ENCODE peak calls at places on chromosomes 6 and 20, in five cellular contexts. One of them, this sample, is unnamed.

GRCh38 chr6:20483902-20484497 is 50.3 kb upstream of the CDKAL1 start:
- DNase-seq in naive thymus-derived CD8-positive, alpha-beta T cell: no peak
- DNase-seq in HL-60: peak; percentile 75
- DNase-seq in AG09309: no peak
- DNase-seq in C1 segment of cervical spinal cord: no peak
- DNase-seq in this sample: no peak

GRCh38 chr6:136378888-136379287 is 89.2 kb upstream of the BCLAF1 start:
- DNase-seq in naive thymus-derived CD8-positive, alpha-beta T cell: no peak
- DNase-seq in HL-60: no peak
- DNase-seq in AG09309: no peak
- DNase-seq in C1 segment of cervical spinal cord: no peak
- DNase-seq in this sample: no peak

GRCh38 chr6:52610745-52611355 is 34.0 kb upstream of the TRAM2 start:
- DNase-seq in naive thymus-derived CD8-positive, alpha-beta T cell: no peak
- DNase-seq in HL-60: no peak
- DNase-seq in AG09309: no peak
- DNase-seq in C1 segment of cervical spinal cord: no peak
- DNase-seq in this sample: no peak

GRCh38 chr6:169453221-169453620 is 199.6 kb upstream of the THBS2 start:
- DNase-seq in naive thymus-derived CD8-positive, alpha-beta T cell: no peak
- DNase-seq in HL-60: no peak
- DNase-seq in AG09309: no peak
- DNase-seq in C1 segment of cervical spinal cord: no peak
- DNase-seq in this sample: no peak

GRCh38 chr20:23180451-23180921 is 94.4 kb upstream of the CD93 start:
- DNase-seq in naive thymus-derived CD8-positive, alpha-beta T cell: no peak
- DNase-seq in HL-60: no peak
- DNase-seq in AG09309: no peak
- DNase-seq in C1 segment of cervical spinal cord: no peak
- DNase-seq in this sample: no peak

GRCh38 chr20:11411765-11412164 is 505.9 kb upstream of the BTBD3 start:
- DNase-seq in naive thymus-derived CD8-positive, alpha-beta T cell: no peak
- DNase-seq in HL-60: no peak
- DNase-seq in AG09309: no peak
- DNase-seq in C1 segment of cervical spinal cord: no peak
- DNase-seq in this sample: no peak

GRCh38 chr20:47887477-47888080 is 102.3 kb upstream of the SULF2 start:
- DNase-seq in naive thymus-derived CD8-positive, alpha-beta T cell: no peak
- DNase-seq in HL-60: no peak
- DNase-seq in AG09309: no peak
- DNase-seq in C1 segment of cervical spinal cord: no peak
- DNase-seq in this sample: no peak

GRCh38 chr20:37437676-37438075 is 83.4 kb upstream of the NNAT start:
- DNase-seq in naive thymus-derived CD8-positive, alpha-beta T cell: no peak
- DNase-seq in HL-60: no peak
- DNase-seq in AG09309: no peak
- DNase-seq in C1 segment of cervical spinal cord: no peak
- DNase-seq in this sample: no peak

GRCh38 chr6:144317736-144318135 is 32.6 kb downstream of the UTRN start:
- DNase-seq in naive thymus-derived CD8-positive, alpha-beta T cell: no peak
- DNase-seq in HL-60: no peak
- DNase-seq in AG09309: no peak
- DNase-seq in C1 segment of cervical spinal cord: no peak
- DNase-seq in this sample: no peak

GRCh38 chr20:40009542-40009941 is 679.5 kb downstream of the MAFB start:
- DNase-seq in naive thymus-derived CD8-positive, alpha-beta T cell: no peak
- DNase-seq in HL-60: no peak
- DNase-seq in AG09309: no peak
- DNase-seq in C1 segment of cervical spinal cord: no peak
- DNase-seq in this sample: no peak

GRCh38 chr6:153564803-153565202 is 433.7 kb upstream of the RGS17 start:
- DNase-seq in naive thymus-derived CD8-positive, alpha-beta T cell: no peak
- DNase-seq in HL-60: no peak
- DNase-seq in AG09309: no peak
- DNase-seq in C1 segment of cervical spinal cord: no peak
- DNase-seq in this sample: no peak

GRCh38 chr20:20395856-20396600 is 28.1 kb downstream of the INSM1 start:
- DNase-seq in naive thymus-derived CD8-positive, alpha-beta T cell: no peak
- DNase-seq in HL-60: no peak
- DNase-seq in AG09309: no peak
- DNase-seq in C1 segment of cervical spinal cord: no peak
- DNase-seq in this sample: no peak

GRCh38 chr6:29926081-29926794 is 16.1 kb upstream of the HLA-A start:
- DNase-seq in naive thymus-derived CD8-positive, alpha-beta T cell: no peak
- DNase-seq in HL-60: no peak
- DNase-seq in AG09309: no peak
- DNase-seq in C1 segment of cervical spinal cord: no peak
- DNase-seq in this sample: no peak

GRCh38 chr20:58077282-58077681 is 151.2 kb downstream of the ANKRD60 start:
- DNase-seq in naive thymus-derived CD8-positive, alpha-beta T cell: no peak
- DNase-seq in HL-60: no peak
- DNase-seq in AG09309: no peak
- DNase-seq in C1 segment of cervical spinal cord: no peak
- DNase-seq in this sample: no peak

GRCh38 chr20:23161968-23162696 is 76.0 kb upstream of the CD93 start:
- DNase-seq in naive thymus-derived CD8-positive, alpha-beta T cell: no peak
- DNase-seq in HL-60: peak; percentile 92
- DNase-seq in AG09309: no peak
- DNase-seq in C1 segment of cervical spinal cord: no peak
- DNase-seq in this sample: no peak

GRCh38 chr6:113888493-113888892 is 31.3 kb downstream of the MARCKS start:
- DNase-seq in naive thymus-derived CD8-positive, alpha-beta T cell: no peak
- DNase-seq in HL-60: no peak
- DNase-seq in AG09309: no peak
- DNase-seq in C1 segment of cervical spinal cord: no peak
- DNase-seq in this sample: no peak